ENCODE peak calls at places on chromosomes 13 and 19, in nine cellular contexts. One of them, this sample, is unnamed.

GRCh38 chr13:113914333-113915011 is 50.6 kb upstream of the GAS6 start:
- DNase-seq in endothelial cell of umbilical vein: no peak
- DNase-seq in mammary epithelial cell: no peak
- DNase-seq in tibial artery: no peak
- DNase-seq in right lobe of liver: no peak
- DNase-seq in lung: no peak
- DNase-seq in tibial nerve: no peak
- DNase-seq in right cardiac atrium: no peak
- DNase-seq in ovary: no peak
- DNase-seq in this sample: no peak

GRCh38 chr13:111630411-111630810 is 310.0 kb downstream of the TEX29 start:
- DNase-seq in endothelial cell of umbilical vein: no peak
- DNase-seq in right cardiac atrium: no peak
- DNase-seq in tibial nerve: no peak
- DNase-seq in ovary: no peak
- DNase-seq in lung: no peak
- DNase-seq in right lobe of liver: no peak
- DNase-seq in mammary epithelial cell: no peak
- DNase-seq in tibial artery: no peak
- DNase-seq in this sample: no peak

GRCh38 chr13:24671367-24672117 is 8.7 kb upstream of the ATP12A start:
- DNase-seq in tibial artery: no peak
- DNase-seq in right cardiac atrium: no peak
- DNase-seq in mammary epithelial cell: peak
- DNase-seq in tibial nerve: no peak
- DNase-seq in endothelial cell of umbilical vein: peak
- DNase-seq in ovary: peak
- DNase-seq in right lobe of liver: no peak
- DNase-seq in lung: peak
- DNase-seq in this sample: no peak

GRCh38 chr19:29086182-29086581 is 126.8 kb downstream of the UQCRFS1 start:
- DNase-seq in endothelial cell of umbilical vein: no peak
- DNase-seq in tibial artery: no peak
- DNase-seq in mammary epithelial cell: no peak
- DNase-seq in tibial nerve: no peak
- DNase-seq in right cardiac atrium: no peak
- DNase-seq in lung: no peak
- DNase-seq in right lobe of liver: no peak
- DNase-seq in ovary: no peak
- DNase-seq in this sample: no peak

GRCh38 chr13:23748109-23748508 is 141.1 kb downstream of the MIPEP start:
- DNase-seq in ovary: no peak
- DNase-seq in tibial artery: no peak
- DNase-seq in lung: no peak
- DNase-seq in mammary epithelial cell: no peak
- DNase-seq in right cardiac atrium: no peak
- DNase-seq in tibial nerve: no peak
- DNase-seq in endothelial cell of umbilical vein: no peak
- DNase-seq in right lobe of liver: no peak
- DNase-seq in this sample: no peak

GRCh38 chr19:29404951-29405727 is 120.7 kb upstream of the VSTM2B start:
- DNase-seq in right lobe of liver: no peak
- DNase-seq in lung: no peak
- DNase-seq in mammary epithelial cell: no peak
- DNase-seq in right cardiac atrium: peak
- DNase-seq in tibial nerve: no peak
- DNase-seq in tibial artery: no peak
- DNase-seq in endothelial cell of umbilical vein: no peak
- DNase-seq in ovary: peak
- DNase-seq in this sample: no peak

GRCh38 chr19:52296773-52297600 is at the start of gene ZNF480:
- DNase-seq in right cardiac atrium: peak
- DNase-seq in mammary epithelial cell: peak
- DNase-seq in right lobe of liver: peak
- DNase-seq in lung: peak
- DNase-seq in endothelial cell of umbilical vein: peak
- DNase-seq in ovary: peak
- DNase-seq in tibial nerve: peak
- DNase-seq in tibial artery: peak
- DNase-seq in this sample: peak

GRCh38 chr13:39326471-39326870 is 276.5 kb downstream of the LHFPL6 start:
- DNase-seq in ovary: no peak
- DNase-seq in lung: no peak
- DNase-seq in right lobe of liver: no peak
- DNase-seq in tibial artery: no peak
- DNase-seq in tibial nerve: no peak
- DNase-seq in endothelial cell of umbilical vein: no peak
- DNase-seq in right cardiac atrium: no peak
- DNase-seq in mammary epithelial cell: no peak
- DNase-seq in this sample: no peak

GRCh38 chr13:97403893-97404683 is 29.9 kb upstream of the RAP2A start:
- DNase-seq in endothelial cell of umbilical vein: no peak
- DNase-seq in lung: no peak
- DNase-seq in tibial artery: no peak
- DNase-seq in tibial nerve: no peak
- DNase-seq in mammary epithelial cell: no peak
- DNase-seq in ovary: no peak
- DNase-seq in right lobe of liver: no peak
- DNase-seq in right cardiac atrium: no peak
- DNase-seq in this sample: no peak

GRCh38 chr19:8243146-8243545 is 34.0 kb downstream of the CERS4 start:
- DNase-seq in tibial nerve: no peak
- DNase-seq in lung: no peak
- DNase-seq in tibial artery: no peak
- DNase-seq in right cardiac atrium: no peak
- DNase-seq in mammary epithelial cell: no peak
- DNase-seq in endothelial cell of umbilical vein: no peak
- DNase-seq in ovary: no peak
- DNase-seq in right lobe of liver: no peak
- DNase-seq in this sample: no peak

GRCh38 chr13:44088911-44089851 is 209.5 kb downstream of the LACC1 start:
- DNase-seq in lung: no peak
- DNase-seq in ovary: no peak
- DNase-seq in tibial artery: no peak
- DNase-seq in endothelial cell of umbilical vein: no peak
- DNase-seq in tibial nerve: no peak
- DNase-seq in mammary epithelial cell: peak
- DNase-seq in right cardiac atrium: no peak
- DNase-seq in right lobe of liver: no peak
- DNase-seq in this sample: no peak

DNA sequence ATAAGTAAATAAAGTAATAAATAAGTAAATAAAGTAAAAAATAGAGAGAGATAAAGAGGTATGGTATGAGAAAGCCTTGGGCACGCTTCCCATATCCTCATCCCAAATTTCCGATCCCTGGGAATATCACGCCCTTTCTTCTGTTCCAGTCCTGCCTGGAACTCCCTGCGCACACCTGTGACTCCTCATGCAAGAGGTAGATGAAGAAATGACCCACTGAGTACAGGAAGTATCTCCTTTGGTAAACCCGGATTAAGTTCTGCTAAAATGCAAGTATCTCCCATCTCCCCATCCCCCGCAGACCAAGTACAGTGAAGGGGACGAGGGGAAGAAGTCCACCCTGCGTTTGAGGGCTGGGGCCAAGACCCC is 399 bp upstream of the ZNF136 start:
- DNase-seq in ovary: no peak
- DNase-seq in tibial artery: no peak
- DNase-seq in endothelial cell of umbilical vein: no peak
- DNase-seq in mammary epithelial cell: no peak
- DNase-seq in tibial nerve: no peak
- DNase-seq in lung: no peak
- DNase-seq in right lobe of liver: no peak
- DNase-seq in right cardiac atrium: no peak
- DNase-seq in this sample: no peak
- H3K27ac ChIP-seq in ovary: peak
- H3K27ac ChIP-seq in tibial artery: peak
- H3K27ac ChIP-seq in endothelial cell of umbilical vein: no peak
- H3K27ac ChIP-seq in mammary epithelial cell: no peak
- H3K27ac ChIP-seq in tibial nerve: no peak
- H3K27ac ChIP-seq in lung: peak
- H3K27ac ChIP-seq in right lobe of liver: peak
- H3K27ac ChIP-seq in right cardiac atrium: peak
- H3K27ac ChIP-seq in this sample: peak

GRCh38 chr19:3020321-3020960 is 8.6 kb downstream of the TLE2 start:
- DNase-seq in mammary epithelial cell: no peak
- DNase-seq in endothelial cell of umbilical vein: no peak
- DNase-seq in right lobe of liver: no peak
- DNase-seq in tibial nerve: no peak
- DNase-seq in right cardiac atrium: no peak
- DNase-seq in ovary: no peak
- DNase-seq in lung: no peak
- DNase-seq in tibial artery: no peak
- DNase-seq in this sample: no peak
- H3K27ac ChIP-seq in mammary epithelial cell: no peak
- H3K27ac ChIP-seq in endothelial cell of umbilical vein: no peak
- H3K27ac ChIP-seq in right lobe of liver: no peak
- H3K27ac ChIP-seq in tibial nerve: peak
- H3K27ac ChIP-seq in right cardiac atrium: no peak
- H3K27ac ChIP-seq in ovary: no peak
- H3K27ac ChIP-seq in lung: no peak
- H3K27ac ChIP-seq in tibial artery: no peak
- H3K27ac ChIP-seq in this sample: no peak

GRCh38 chr19:49461656-49462055 is 8.6 kb downstream of the ALDH16A1 start:
- DNase-seq in ovary: no peak
- DNase-seq in tibial artery: no peak
- DNase-seq in endothelial cell of umbilical vein: no peak
- DNase-seq in right cardiac atrium: no peak
- DNase-seq in mammary epithelial cell: no peak
- DNase-seq in tibial nerve: no peak
- DNase-seq in lung: no peak
- DNase-seq in right lobe of liver: no peak
- DNase-seq in this sample: no peak
- H3K27ac ChIP-seq in ovary: no peak
- H3K27ac ChIP-seq in tibial artery: no peak
- H3K27ac ChIP-seq in endothelial cell of umbilical vein: no peak
- H3K27ac ChIP-seq in right cardiac atrium: no peak
- H3K27ac ChIP-seq in mammary epithelial cell: no peak
- H3K27ac ChIP-seq in tibial nerve: no peak
- H3K27ac ChIP-seq in lung: no peak
- H3K27ac ChIP-seq in right lobe of liver: no peak
- H3K27ac ChIP-seq in this sample: no peak

GRCh38 chr13:94309997-94310842 is 169.3 kb downstream of the DCT start:
- DNase-seq in right cardiac atrium: no peak
- DNase-seq in right lobe of liver: no peak
- DNase-seq in endothelial cell of umbilical vein: peak
- DNase-seq in ovary: no peak
- DNase-seq in tibial nerve: no peak
- DNase-seq in tibial artery: no peak
- DNase-seq in lung: no peak
- DNase-seq in mammary epithelial cell: peak
- DNase-seq in this sample: no peak

GRCh38 chr13:94312511-94313191 is 166.8 kb downstream of the DCT start:
- DNase-seq in tibial artery: no peak
- DNase-seq in tibial nerve: no peak
- DNase-seq in right lobe of liver: no peak
- DNase-seq in ovary: no peak
- DNase-seq in mammary epithelial cell: no peak
- DNase-seq in lung: no peak
- DNase-seq in right cardiac atrium: no peak
- DNase-seq in endothelial cell of umbilical vein: no peak
- DNase-seq in this sample: no peak

GRCh38 chr13:94308808-94309207 is 170.7 kb downstream of the DCT start:
- DNase-seq in right lobe of liver: no peak
- DNase-seq in lung: no peak
- DNase-seq in tibial nerve: no peak
- DNase-seq in tibial artery: no peak
- DNase-seq in ovary: no peak
- DNase-seq in right cardiac atrium: no peak
- DNase-seq in mammary epithelial cell: no peak
- DNase-seq in endothelial cell of umbilical vein: no peak
- DNase-seq in this sample: no peak

GRCh38 chr13:94311893-94312292 is 167.6 kb downstream of the DCT start:
- DNase-seq in endothelial cell of umbilical vein: peak
- DNase-seq in lung: no peak
- DNase-seq in right lobe of liver: no peak
- DNase-seq in right cardiac atrium: no peak
- DNase-seq in mammary epithelial cell: no peak
- DNase-seq in ovary: no peak
- DNase-seq in tibial artery: no peak
- DNase-seq in tibial nerve: no peak
- DNase-seq in this sample: no peak

GRCh38 chr13:94309576-94309975 is 169.9 kb downstream of the DCT start:
- DNase-seq in right cardiac atrium: no peak
- DNase-seq in endothelial cell of umbilical vein: no peak
- DNase-seq in tibial artery: no peak
- DNase-seq in ovary: no peak
- DNase-seq in lung: no peak
- DNase-seq in tibial nerve: no peak
- DNase-seq in mammary epithelial cell: no peak
- DNase-seq in right lobe of liver: no peak
- DNase-seq in this sample: no peak
- H3K27ac ChIP-seq in right cardiac atrium: no peak
- H3K27ac ChIP-seq in endothelial cell of umbilical vein: peak
- H3K27ac ChIP-seq in tibial artery: peak
- H3K27ac ChIP-seq in ovary: no peak
- H3K27ac ChIP-seq in lung: no peak
- H3K27ac ChIP-seq in tibial nerve: peak
- H3K27ac ChIP-seq in mammary epithelial cell: peak
- H3K27ac ChIP-seq in right lobe of liver: no peak
- H3K27ac ChIP-seq in this sample: peak

DNA sequence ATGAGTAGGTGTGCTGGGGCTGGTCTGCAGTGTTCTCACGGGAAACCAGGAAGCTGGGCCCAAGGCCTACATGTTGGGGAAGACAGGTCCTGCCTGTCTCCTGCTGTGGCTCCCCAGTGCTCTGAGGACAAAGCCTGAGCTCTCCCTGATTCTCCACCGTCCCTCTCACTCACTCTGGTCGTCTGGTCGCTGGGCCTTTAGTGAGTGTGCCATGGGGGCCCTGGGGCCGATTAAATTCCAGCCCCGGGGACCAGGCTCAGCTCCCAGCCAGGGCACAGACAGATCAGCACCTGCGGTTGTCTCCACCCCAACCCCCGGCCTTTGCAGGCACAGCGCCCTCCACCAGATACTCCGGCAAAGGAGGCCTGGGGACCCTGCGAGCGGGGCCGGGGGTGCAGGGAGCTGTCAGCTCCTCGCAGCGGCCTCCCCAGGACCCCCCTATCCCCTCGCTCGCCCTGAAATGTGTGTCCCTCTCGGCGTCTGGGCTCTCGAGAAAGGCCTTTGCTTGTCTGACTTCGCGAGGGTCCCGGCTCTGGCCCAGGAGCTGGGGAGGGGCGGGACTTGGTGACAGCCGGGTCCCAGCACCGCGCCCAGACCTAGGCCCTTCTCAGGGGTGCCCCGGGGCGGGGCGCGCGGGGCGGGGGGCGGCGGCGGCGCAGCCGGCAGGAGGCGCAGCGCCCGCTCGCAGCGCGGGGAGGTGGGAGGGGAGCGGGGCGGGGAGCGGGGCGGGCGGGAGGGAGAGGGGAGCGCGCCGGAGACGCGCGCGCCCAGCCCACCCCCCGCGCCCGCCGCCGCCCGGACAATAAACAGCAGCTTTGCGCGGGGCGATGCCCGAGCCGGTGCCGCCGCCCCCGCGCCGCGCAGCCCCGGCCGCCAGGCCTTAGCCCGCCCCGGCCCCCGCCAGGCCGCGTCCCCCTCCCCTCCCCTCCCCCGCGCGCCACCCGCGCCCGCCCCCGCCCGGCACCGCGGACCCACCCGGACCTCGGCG is at the start of gene PALM:
- DNase-seq in right lobe of liver: no peak
- DNase-seq in tibial nerve: no peak
- DNase-seq in tibial artery: no peak
- DNase-seq in ovary: peak
- DNase-seq in endothelial cell of umbilical vein: no peak
- DNase-seq in right cardiac atrium: peak
- DNase-seq in lung: no peak
- DNase-seq in mammary epithelial cell: no peak
- DNase-seq in this sample: no peak
- H3K27ac ChIP-seq in right lobe of liver: peak
- H3K27ac ChIP-seq in tibial nerve: peak
- H3K27ac ChIP-seq in tibial artery: peak
- H3K27ac ChIP-seq in ovary: peak
- H3K27ac ChIP-seq in endothelial cell of umbilical vein: no peak
- H3K27ac ChIP-seq in right cardiac atrium: peak
- H3K27ac ChIP-seq in lung: peak
- H3K27ac ChIP-seq in mammary epithelial cell: no peak
- H3K27ac ChIP-seq in this sample: peak

This sample was measured in caudate nucleus.